ENCODE peak calls at places on chromosome 3, in nine cellular contexts. One of them, this sample, is unnamed.

GRCh38 chr3:143830063-143830462 is 18.2 kb downstream of the SLC9A9 start:
- DNase-seq in sigmoid colon: no peak
- DNase-seq in astrocyte of the spinal cord: no peak
- DNase-seq in fibroblast of the aortic adventitia: no peak
- DNase-seq in AG10803: no peak
- DNase-seq in endodermal cell: no peak
- DNase-seq in ovary: no peak
- DNase-seq in A549: no peak
- DNase-seq in fibroblast of villous mesenchyme: no peak
- DNase-seq in this sample: peak

GRCh38 chr3:47874913-47875312 is 72.0 kb downstream of the DHX30 start:
- DNase-seq in astrocyte of the spinal cord: no peak
- DNase-seq in A549: no peak
- DNase-seq in fibroblast of the aortic adventitia: no peak
- DNase-seq in AG10803: no peak
- DNase-seq in fibroblast of villous mesenchyme: no peak
- DNase-seq in ovary: no peak
- DNase-seq in endodermal cell: peak
- DNase-seq in sigmoid colon: no peak
- DNase-seq in this sample: peak

GRCh38 chr3:94317054-94317453 is 254.2 kb downstream of the NSUN3 start:
- DNase-seq in sigmoid colon: no peak
- DNase-seq in endodermal cell: no peak
- DNase-seq in fibroblast of villous mesenchyme: no peak
- DNase-seq in AG10803: no peak
- DNase-seq in A549: no peak
- DNase-seq in ovary: no peak
- DNase-seq in astrocyte of the spinal cord: no peak
- DNase-seq in fibroblast of the aortic adventitia: no peak
- DNase-seq in this sample: no peak

GRCh38 chr3:123663977-123664376 is 79.1 kb upstream of the HACD2 start:
- DNase-seq in AG10803: no peak
- DNase-seq in sigmoid colon: peak
- DNase-seq in astrocyte of the spinal cord: no peak
- DNase-seq in ovary: peak
- DNase-seq in A549: no peak
- DNase-seq in endodermal cell: no peak
- DNase-seq in fibroblast of villous mesenchyme: no peak
- DNase-seq in fibroblast of the aortic adventitia: no peak
- DNase-seq in this sample: no peak

GRCh38 chr3:106032479-106032878 is 163.7 kb upstream of the CBLB start:
- DNase-seq in AG10803: no peak
- DNase-seq in fibroblast of villous mesenchyme: no peak
- DNase-seq in fibroblast of the aortic adventitia: no peak
- DNase-seq in ovary: no peak
- DNase-seq in astrocyte of the spinal cord: no peak
- DNase-seq in sigmoid colon: no peak
- DNase-seq in A549: no peak
- DNase-seq in endodermal cell: no peak
- DNase-seq in this sample: no peak

GRCh38 chr3:7445331-7445730 is 584.4 kb downstream of the GRM7 start:
- DNase-seq in A549: no peak
- DNase-seq in astrocyte of the spinal cord: no peak
- DNase-seq in endodermal cell: peak
- DNase-seq in fibroblast of the aortic adventitia: no peak
- DNase-seq in ovary: no peak
- DNase-seq in AG10803: no peak
- DNase-seq in fibroblast of villous mesenchyme: no peak
- DNase-seq in sigmoid colon: no peak
- DNase-seq in this sample: no peak

GRCh38 chr3:173092038-173092437 is 49.0 kb downstream of the SPATA16 start:
- DNase-seq in sigmoid colon: no peak
- DNase-seq in endodermal cell: no peak
- DNase-seq in A549: no peak
- DNase-seq in ovary: no peak
- DNase-seq in fibroblast of the aortic adventitia: no peak
- DNase-seq in fibroblast of villous mesenchyme: no peak
- DNase-seq in astrocyte of the spinal cord: no peak
- DNase-seq in AG10803: no peak
- DNase-seq in this sample: no peak

GRCh38 chr3:65751123-65751700 is 287.5 kb downstream of the MAGI1 start:
- DNase-seq in endodermal cell: peak
- DNase-seq in fibroblast of the aortic adventitia: peak
- DNase-seq in ovary: peak
- DNase-seq in A549: peak
- DNase-seq in sigmoid colon: no peak
- DNase-seq in AG10803: peak
- DNase-seq in astrocyte of the spinal cord: peak
- DNase-seq in fibroblast of villous mesenchyme: peak
- DNase-seq in this sample: peak

GRCh38 chr3:62277986-62278385 is 95.4 kb downstream of the FEZF2 start:
- DNase-seq in ovary: no peak
- DNase-seq in astrocyte of the spinal cord: no peak
- DNase-seq in sigmoid colon: no peak
- DNase-seq in endodermal cell: no peak
- DNase-seq in fibroblast of the aortic adventitia: peak
- DNase-seq in AG10803: no peak
- DNase-seq in A549: no peak
- DNase-seq in fibroblast of villous mesenchyme: no peak
- DNase-seq in this sample: peak

GRCh38 chr3:15281817-15282216 is 50.6 kb downstream of the SH3BP5 start:
- DNase-seq in AG10803: no peak
- DNase-seq in astrocyte of the spinal cord: no peak
- DNase-seq in fibroblast of the aortic adventitia: no peak
- DNase-seq in sigmoid colon: no peak
- DNase-seq in fibroblast of villous mesenchyme: no peak
- DNase-seq in endodermal cell: no peak
- DNase-seq in ovary: no peak
- DNase-seq in A549: no peak
- DNase-seq in this sample: no peak

GRCh38 chr3:14428087-14429067 is 26.0 kb downstream of the SLC6A6 start:
- DNase-seq in ovary: no peak
- DNase-seq in AG10803: no peak
- DNase-seq in fibroblast of villous mesenchyme: no peak
- DNase-seq in A549: no peak
- DNase-seq in sigmoid colon: no peak
- DNase-seq in endodermal cell: no peak
- DNase-seq in fibroblast of the aortic adventitia: no peak
- DNase-seq in astrocyte of the spinal cord: peak
- DNase-seq in this sample: no peak

GRCh38 chr3:76864375-76864774 is 175.5 kb upstream of the ROBO2 start:
- DNase-seq in sigmoid colon: no peak
- DNase-seq in ovary: no peak
- DNase-seq in fibroblast of the aortic adventitia: no peak
- DNase-seq in astrocyte of the spinal cord: no peak
- DNase-seq in AG10803: no peak
- DNase-seq in A549: no peak
- DNase-seq in fibroblast of villous mesenchyme: no peak
- DNase-seq in endodermal cell: no peak
- DNase-seq in this sample: no peak

GRCh38 chr3:140089403-140090072 is 154.6 kb downstream of the CLSTN2 start:
- DNase-seq in sigmoid colon: no peak
- DNase-seq in fibroblast of the aortic adventitia: no peak
- DNase-seq in AG10803: no peak
- DNase-seq in fibroblast of villous mesenchyme: no peak
- DNase-seq in astrocyte of the spinal cord: no peak
- DNase-seq in A549: no peak
- DNase-seq in ovary: no peak
- DNase-seq in endodermal cell: no peak
- DNase-seq in this sample: no peak

GRCh38 chr3:149340310-149340933 is 7.0 kb upstream of the TM4SF18 start:
- DNase-seq in sigmoid colon: no peak
- DNase-seq in fibroblast of villous mesenchyme: peak
- DNase-seq in fibroblast of the aortic adventitia: no peak
- DNase-seq in astrocyte of the spinal cord: peak
- DNase-seq in AG10803: peak
- DNase-seq in endodermal cell: no peak
- DNase-seq in ovary: no peak
- DNase-seq in A549: no peak
- DNase-seq in this sample: peak

GRCh38 chr3:117553461-117553860 is 843.9 kb downstream of the TUSC7 start:
- DNase-seq in fibroblast of villous mesenchyme: peak
- DNase-seq in endodermal cell: no peak
- DNase-seq in ovary: no peak
- DNase-seq in AG10803: peak
- DNase-seq in sigmoid colon: no peak
- DNase-seq in A549: peak
- DNase-seq in astrocyte of the spinal cord: peak
- DNase-seq in fibroblast of the aortic adventitia: peak
- DNase-seq in this sample: peak

GRCh38 chr3:31356941-31357340 is 175.8 kb upstream of the STT3B start:
- DNase-seq in sigmoid colon: peak
- DNase-seq in ovary: no peak
- DNase-seq in endodermal cell: peak
- DNase-seq in fibroblast of villous mesenchyme: no peak
- DNase-seq in fibroblast of the aortic adventitia: peak
- DNase-seq in astrocyte of the spinal cord: peak
- DNase-seq in AG10803: peak
- DNase-seq in A549: no peak
- DNase-seq in this sample: peak

GRCh38 chr3:159882367-159882766 is 106.3 kb upstream of the IL12A start:
- DNase-seq in fibroblast of villous mesenchyme: no peak
- DNase-seq in astrocyte of the spinal cord: no peak
- DNase-seq in sigmoid colon: no peak
- DNase-seq in ovary: no peak
- DNase-seq in fibroblast of the aortic adventitia: no peak
- DNase-seq in AG10803: no peak
- DNase-seq in A549: no peak
- DNase-seq in endodermal cell: no peak
- DNase-seq in this sample: no peak

GRCh38 chr3:159881828-159882309 is 106.8 kb upstream of the IL12A start:
- DNase-seq in astrocyte of the spinal cord: peak
- DNase-seq in fibroblast of the aortic adventitia: no peak
- DNase-seq in A549: no peak
- DNase-seq in fibroblast of villous mesenchyme: no peak
- DNase-seq in AG10803: no peak
- DNase-seq in endodermal cell: peak
- DNase-seq in ovary: no peak
- DNase-seq in sigmoid colon: peak
- DNase-seq in this sample: no peak

GRCh38 chr3:159884661-159885402 is 103.8 kb upstream of the IL12A start:
- DNase-seq in A549: peak
- DNase-seq in fibroblast of the aortic adventitia: peak
- DNase-seq in endodermal cell: no peak
- DNase-seq in fibroblast of villous mesenchyme: peak
- DNase-seq in AG10803: peak
- DNase-seq in sigmoid colon: no peak
- DNase-seq in astrocyte of the spinal cord: peak
- DNase-seq in ovary: no peak
- DNase-seq in this sample: peak

GRCh38 chr3:159881208-159881607 is 107.4 kb upstream of the IL12A start:
- DNase-seq in A549: no peak
- DNase-seq in sigmoid colon: no peak
- DNase-seq in ovary: no peak
- DNase-seq in AG10803: no peak
- DNase-seq in endodermal cell: no peak
- DNase-seq in astrocyte of the spinal cord: no peak
- DNase-seq in fibroblast of villous mesenchyme: no peak
- DNase-seq in fibroblast of the aortic adventitia: no peak
- DNase-seq in this sample: no peak

GRCh38 chr3:159882784-159883779 is 105.6 kb upstream of the IL12A start:
- DNase-seq in sigmoid colon: no peak
- DNase-seq in astrocyte of the spinal cord: peak
- DNase-seq in fibroblast of villous mesenchyme: peak
- DNase-seq in fibroblast of the aortic adventitia: no peak
- DNase-seq in ovary: no peak
- DNase-seq in A549: no peak
- DNase-seq in AG10803: no peak
- DNase-seq in endodermal cell: no peak
- DNase-seq in this sample: peak
- TF ChIP-seq CTCF in sigmoid colon: no peak
- TF ChIP-seq CTCF in astrocyte of the spinal cord: no peak
- TF ChIP-seq CTCF in fibroblast of villous mesenchyme: no peak
- TF ChIP-seq CTCF in fibroblast of the aortic adventitia: no peak
- TF ChIP-seq CTCF in ovary: no peak
- TF ChIP-seq CTCF in A549: no peak
- TF ChIP-seq CTCF in AG10803: no peak
- TF ChIP-seq CTCF in endodermal cell: no peak
- TF ChIP-seq CTCF in this sample: no peak

DNA sequence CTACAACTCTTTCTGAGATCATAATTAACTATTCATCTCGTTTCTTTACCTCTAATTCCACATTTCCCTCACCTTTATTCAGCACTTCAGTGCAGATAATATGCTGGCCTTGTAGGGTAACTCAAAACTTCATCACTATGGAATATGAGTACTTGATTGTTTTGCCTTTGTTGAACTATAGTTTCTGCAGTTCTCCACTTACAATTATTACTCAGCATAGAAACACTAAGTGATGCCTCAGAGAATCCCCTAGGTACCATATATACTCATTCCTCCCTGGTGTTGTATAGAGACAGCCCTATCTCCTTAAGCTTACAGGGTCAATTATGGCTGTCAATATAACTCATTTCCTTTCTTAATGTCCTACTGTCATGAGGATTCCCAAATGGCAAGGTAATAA is 380.6 kb upstream of the RBMS3 start:
- DNase-seq in ovary: no peak
- DNase-seq in AG10803: no peak
- DNase-seq in A549: no peak
- DNase-seq in endodermal cell: no peak
- DNase-seq in fibroblast of villous mesenchyme: no peak
- DNase-seq in fibroblast of the aortic adventitia: no peak
- DNase-seq in sigmoid colon: no peak
- DNase-seq in astrocyte of the spinal cord: no peak
- DNase-seq in this sample: peak
- H3K4me3 ChIP-seq in ovary: no peak
- H3K4me3 ChIP-seq in AG10803: no peak
- H3K4me3 ChIP-seq in A549: no peak
- H3K4me3 ChIP-seq in endodermal cell: no peak
- H3K4me3 ChIP-seq in fibroblast of villous mesenchyme: no peak
- H3K4me3 ChIP-seq in fibroblast of the aortic adventitia: no peak
- H3K4me3 ChIP-seq in sigmoid colon: no peak
- H3K4me3 ChIP-seq in astrocyte of the spinal cord: no peak
- H3K4me3 ChIP-seq in this sample: no peak

GRCh38 chr3:194064380-194065118 is 71.4 kb upstream of the HES1 start:
- DNase-seq in sigmoid colon: no peak
- DNase-seq in endodermal cell: no peak
- DNase-seq in A549: no peak
- DNase-seq in fibroblast of the aortic adventitia: no peak
- DNase-seq in AG10803: no peak
- DNase-seq in fibroblast of villous mesenchyme: no peak
- DNase-seq in astrocyte of the spinal cord: no peak
- DNase-seq in ovary: no peak
- DNase-seq in this sample: no peak
- TF ChIP-seq CTCF in sigmoid colon: no peak
- TF ChIP-seq CTCF in endodermal cell: no peak
- TF ChIP-seq CTCF in A549: no peak
- TF ChIP-seq CTCF in fibroblast of the aortic adventitia: no peak
- TF ChIP-seq CTCF in AG10803: no peak
- TF ChIP-seq CTCF in fibroblast of villous mesenchyme: no peak
- TF ChIP-seq CTCF in astrocyte of the spinal cord: no peak
- TF ChIP-seq CTCF in ovary: no peak
- TF ChIP-seq CTCF in this sample: no peak

DNA sequence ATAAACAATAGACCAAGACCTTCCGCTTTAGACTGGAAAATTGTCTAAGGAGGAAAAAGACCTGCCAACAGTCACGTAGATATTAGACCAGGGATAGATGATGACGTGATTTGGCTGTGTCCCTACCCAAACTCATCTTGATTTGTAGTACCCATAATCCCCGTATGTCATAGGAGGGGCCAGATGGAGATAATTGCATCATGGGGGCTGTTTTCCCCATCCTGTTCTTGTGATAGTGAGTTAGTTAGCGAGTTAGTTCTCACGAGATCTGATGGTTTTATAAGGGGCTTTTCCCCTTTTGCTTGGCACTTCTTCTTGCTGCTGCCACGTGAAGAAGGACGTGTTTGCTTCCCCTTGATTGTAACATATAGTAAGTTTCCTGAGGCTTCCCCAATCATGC is 31.7 kb upstream of the SUCLG2 start:
- DNase-seq in AG10803: no peak
- DNase-seq in A549: no peak
- DNase-seq in sigmoid colon: no peak
- DNase-seq in fibroblast of villous mesenchyme: no peak
- DNase-seq in ovary: no peak
- DNase-seq in astrocyte of the spinal cord: no peak
- DNase-seq in endodermal cell: no peak
- DNase-seq in fibroblast of the aortic adventitia: no peak
- DNase-seq in this sample: no peak
- H3K4me3 ChIP-seq in AG10803: no peak
- H3K4me3 ChIP-seq in A549: no peak
- H3K4me3 ChIP-seq in sigmoid colon: no peak
- H3K4me3 ChIP-seq in fibroblast of villous mesenchyme: no peak
- H3K4me3 ChIP-seq in ovary: no peak
- H3K4me3 ChIP-seq in astrocyte of the spinal cord: no peak
- H3K4me3 ChIP-seq in endodermal cell: no peak
- H3K4me3 ChIP-seq in fibroblast of the aortic adventitia: no peak
- H3K4me3 ChIP-seq in this sample: no peak